ENCODE peak calls at places on chromosomes 5 and 9, in four cellular contexts. One of them, this sample, is unnamed.

GRCh38 chr5:15008911-15009310 is 137.3 kb upstream of the ANKH start:
- DNase-seq in epithelial cell of esophagus: no peak
- DNase-seq in A172: no peak
- DNase-seq in DMS 273 treated with DMSO at 0.1 percent for 48 hours: no peak
- DNase-seq in this sample: no peak

GRCh38 chr9:136245194-136246150 is at the start of gene QSOX2:
- DNase-seq in A172: peak
- DNase-seq in DMS 273 treated with DMSO at 0.1 percent for 48 hours: peak
- DNase-seq in epithelial cell of esophagus: peak
- DNase-seq in this sample: no peak

GRCh38 chr9:5375091-5375490 is 35.4 kb upstream of the RLN1 start:
- DNase-seq in epithelial cell of esophagus: no peak
- DNase-seq in A172: no peak
- DNase-seq in DMS 273 treated with DMSO at 0.1 percent for 48 hours: no peak
- DNase-seq in this sample: no peak

GRCh38 chr5:139474815-139475791 is 4.3 kb downstream of the SMIM33 start:
- DNase-seq in epithelial cell of esophagus: peak
- DNase-seq in A172: no peak
- DNase-seq in DMS 273 treated with DMSO at 0.1 percent for 48 hours: peak
- DNase-seq in this sample: no peak

GRCh38 chr9:37675661-37676060 is 24.9 kb downstream of the FRMPD1 start:
- DNase-seq in epithelial cell of esophagus: no peak
- DNase-seq in A172: no peak
- DNase-seq in DMS 273 treated with DMSO at 0.1 percent for 48 hours: no peak
- DNase-seq in this sample: no peak

GRCh38 chr9:89364664-89365531 is 46.6 kb downstream of the SECISBP2 start:
- DNase-seq in epithelial cell of esophagus: peak
- DNase-seq in DMS 273 treated with DMSO at 0.1 percent for 48 hours: peak
- DNase-seq in A172: no peak
- DNase-seq in this sample: no peak

GRCh38 chr5:10335711-10336470 is 17.6 kb upstream of the MARCHF6 start:
- DNase-seq in epithelial cell of esophagus: no peak
- DNase-seq in A172: no peak
- DNase-seq in DMS 273 treated with DMSO at 0.1 percent for 48 hours: no peak
- DNase-seq in this sample: no peak

GRCh38 chr9:79962836-79963235 is 391.1 kb downstream of the TLE4 start:
- DNase-seq in epithelial cell of esophagus: no peak
- DNase-seq in A172: no peak
- DNase-seq in DMS 273 treated with DMSO at 0.1 percent for 48 hours: no peak
- DNase-seq in this sample: no peak

GRCh38 chr5:179724163-179724562 is 8.5 kb upstream of the MAML1 start:
- DNase-seq in DMS 273 treated with DMSO at 0.1 percent for 48 hours: no peak
- DNase-seq in A172: no peak
- DNase-seq in epithelial cell of esophagus: no peak
- DNase-seq in this sample: no peak

GRCh38 chr5:172748341-172748843 is 22.6 kb downstream of the DUSP1 start:
- DNase-seq in A172: no peak
- DNase-seq in DMS 273 treated with DMSO at 0.1 percent for 48 hours: no peak
- DNase-seq in epithelial cell of esophagus: no peak
- DNase-seq in this sample: no peak

GRCh38 chr9:113622600-113623400 is 159.3 kb downstream of the RGS3 start:
- DNase-seq in A172: peak
- DNase-seq in DMS 273 treated with DMSO at 0.1 percent for 48 hours: no peak
- DNase-seq in epithelial cell of esophagus: peak
- DNase-seq in this sample: peak

GRCh38 chr9:106993603-106994002 is 130.6 kb downstream of the ZNF462 start:
- DNase-seq in A172: no peak
- DNase-seq in epithelial cell of esophagus: no peak
- DNase-seq in DMS 273 treated with DMSO at 0.1 percent for 48 hours: no peak
- DNase-seq in this sample: no peak

GRCh38 chr5:74166064-74166463 is 474.5 kb downstream of the ENC1 start:
- DNase-seq in A172: peak
- DNase-seq in DMS 273 treated with DMSO at 0.1 percent for 48 hours: no peak
- DNase-seq in epithelial cell of esophagus: no peak
- DNase-seq in this sample: no peak

GRCh38 chr5:1445895-1446601 is 808 bp upstream of the SLC6A3 start:
- DNase-seq in epithelial cell of esophagus: no peak
- DNase-seq in A172: no peak
- DNase-seq in DMS 273 treated with DMSO at 0.1 percent for 48 hours: no peak
- DNase-seq in this sample: no peak

GRCh38 chr5:9283021-9283420 is 262.9 kb downstream of the SEMA5A start:
- DNase-seq in epithelial cell of esophagus: peak
- DNase-seq in A172: peak
- DNase-seq in DMS 273 treated with DMSO at 0.1 percent for 48 hours: no peak
- DNase-seq in this sample: no peak

GRCh38 chr9:132534832-132535231 is 47.6 kb upstream of the BARHL1 start:
- DNase-seq in DMS 273 treated with DMSO at 0.1 percent for 48 hours: no peak
- DNase-seq in A172: no peak
- DNase-seq in epithelial cell of esophagus: no peak
- DNase-seq in this sample: no peak

GRCh38 chr9:2916382-2916985 is 72.6 kb upstream of the PUM3 start:
- DNase-seq in epithelial cell of esophagus: no peak
- DNase-seq in A172: no peak
- DNase-seq in DMS 273 treated with DMSO at 0.1 percent for 48 hours: no peak
- DNase-seq in this sample: no peak

GRCh38 chr5:138148811-138149210 is 9.6 kb upstream of the NME5 start:
- DNase-seq in epithelial cell of esophagus: peak
- DNase-seq in DMS 273 treated with DMSO at 0.1 percent for 48 hours: no peak
- DNase-seq in A172: peak
- DNase-seq in this sample: no peak

GRCh38 chr5:35854248-35854647 is 2.4 kb upstream of the IL7R start:
- DNase-seq in A172: no peak
- DNase-seq in epithelial cell of esophagus: no peak
- DNase-seq in DMS 273 treated with DMSO at 0.1 percent for 48 hours: no peak
- DNase-seq in this sample: no peak

GRCh38 chr5:160789219-160789820 is 62.7 kb downstream of the ATP10B start:
- DNase-seq in epithelial cell of esophagus: no peak
- DNase-seq in A172: no peak
- DNase-seq in DMS 273 treated with DMSO at 0.1 percent for 48 hours: no peak
- DNase-seq in this sample: no peak

GRCh38 chr9:84975926-84976325 is 306.4 kb downstream of the NTRK2 start:
- DNase-seq in A172: no peak
- DNase-seq in epithelial cell of esophagus: no peak
- DNase-seq in DMS 273 treated with DMSO at 0.1 percent for 48 hours: no peak
- DNase-seq in this sample: no peak

GRCh38 chr9:134434896-134435506 is 108.7 kb downstream of the RXRA start:
- DNase-seq in A172: peak
- DNase-seq in DMS 273 treated with DMSO at 0.1 percent for 48 hours: peak
- DNase-seq in epithelial cell of esophagus: peak
- DNase-seq in this sample: peak

GRCh38 chr9:133658442-133659431 is 22.6 kb downstream of the DBH start:
- DNase-seq in A172: peak
- DNase-seq in DMS 273 treated with DMSO at 0.1 percent for 48 hours: peak
- DNase-seq in epithelial cell of esophagus: peak
- DNase-seq in this sample: no peak

GRCh38 chr5:174553556-174553955 is 170.8 kb upstream of the MSX2 start:
- DNase-seq in epithelial cell of esophagus: no peak
- DNase-seq in A172: no peak
- DNase-seq in DMS 273 treated with DMSO at 0.1 percent for 48 hours: no peak
- DNase-seq in this sample: no peak

GRCh38 chr5:53946405-53947100 is 363.8 kb downstream of the ARL15 start:
- DNase-seq in A172: no peak
- DNase-seq in DMS 273 treated with DMSO at 0.1 percent for 48 hours: no peak
- DNase-seq in epithelial cell of esophagus: no peak
- DNase-seq in this sample: no peak

This sample was measured in non-pigmented ciliary epithelial cell.